ENCODE peak calls at places on chromosomes 16 and 17, in eight cellular contexts. I is heart left ventricle, E is H54, W is IMR-90, F is GM12892, D is GM12891, C is adrenal gland, L is prostate gland. U is an unnamed sample.

GRCh38 chr16:86375370-86375769 is 135.0 kb upstream of the FOXF1 start:
- DNase-seq in I (no peak), C (no peak), W (peak), F (no peak), L (no peak), D (no peak), E (peak), U (no peak)

GRCh38 chr16:88005968-88006367 is 54.7 kb downstream of the BANP start:
- DNase-seq in F (no peak), E (no peak), D (no peak), C (no peak), W (no peak), I (no peak), L (no peak), U (no peak)

GRCh38 chr16:85166281-85166680 is 54.0 kb upstream of the CIBAR2 start:
- DNase-seq in C (no peak), F (no peak), D (no peak), L (no peak), W (peak), I (no peak), E (peak), U (no peak)

GRCh38 chr16:3983081-3983520 is 102.6 kb upstream of the CREBBP start:
- DNase-seq in I (peak), F (peak), W (peak), D (peak), E (peak), C (peak), L (peak), U (peak)

GRCh38 chr17:48310748-48311213 is 119.2 kb downstream of the SKAP1 start:
- DNase-seq in L (no peak), F (no peak), C (no peak), I (no peak), D (no peak), W (no peak), E (no peak), U (no peak)

GRCh38 chr17:20008242-20009051 is 712 bp upstream of the SPECC1 start:
- DNase-seq in L (no peak), F (peak), I (peak), E (peak), W (no peak), C (peak), D (peak), U (peak)

GRCh38 chr16:23505180-23505665 is 5.1 kb downstream of the GGA2 start:
- DNase-seq in I (no peak), C (no peak), W (no peak), D (no peak), F (no peak), L (no peak), E (no peak), U (no peak)

GRCh38 chr17:80347536-80347935 is 67.4 kb upstream of the ENDOV start:
- DNase-seq in L (no peak), E (no peak), I (no peak), F (no peak), D (no peak), C (no peak), W (no peak), U (no peak)

GRCh38 chr16:22317625-22318024 is 20.4 kb downstream of the POLR3E start:
- DNase-seq in I (no peak), F (no peak), W (no peak), C (no peak), E (no peak), L (no peak), D (no peak), U (no peak)

GRCh38 chr17:79081571-79082276 is 7.1 kb downstream of the ENGASE start:
- DNase-seq in F (peak), D (no peak), I (no peak), L (no peak), E (no peak), C (no peak), W (no peak), U (no peak)

GRCh38 chr16:85524630-85525463 is 88.3 kb upstream of the GSE1 start:
- DNase-seq in W (peak), C (no peak), F (no peak), I (no peak), L (no peak), D (no peak), E (no peak), U (no peak)

GRCh38 chr16:70738083-70738977 is 52.5 kb upstream of the MTSS2 start:
- DNase-seq in I (peak), E (peak), D (no peak), F (peak), L (peak), W (peak), C (peak), U (peak)

GRCh38 chr16:80931985-80932720 is 74.5 kb downstream of the CMC2 start:
- DNase-seq in F (peak), C (peak), W (peak), D (peak), L (peak), E (peak), I (peak), U (no peak)

GRCh38 chr17:2684549-2684948 is 27.0 kb downstream of the CLUH start:
- DNase-seq in E (no peak), C (no peak), I (no peak), W (no peak), F (no peak), L (no peak), D (no peak), U (no peak)

GRCh38 chr16:1917056-1917664 is 1.1 kb downstream of the HS3ST6 start:
- DNase-seq in W (no peak), E (no peak), L (no peak), I (no peak), C (no peak), D (no peak), F (no peak), U (no peak)

GRCh38 chr17:42686520-42687137 is 4.3 kb downstream of the CNTNAP1 start:
- DNase-seq in F (no peak), D (no peak), C (no peak), I (no peak), L (no peak), E (no peak), W (no peak), U (no peak)

GRCh38 chr16:78705694-78706093 is 606.2 kb downstream of the WWOX start:
- DNase-seq in C (no peak), L (no peak), D (no peak), E (no peak), I (no peak), W (peak), F (no peak), U (peak)

GRCh38 chr16:50622029-50622428 is 59.1 kb downstream of the SNX20 start:
- DNase-seq in E (no peak), W (no peak), D (no peak), C (no peak), I (no peak), L (no peak), F (no peak), U (no peak)

GRCh38 chr17:31743767-31744166 is 115.3 kb downstream of the COPRS start:
- DNase-seq in D (no peak), C (no peak), I (no peak), F (no peak), W (peak), L (peak), E (no peak), U (no peak)

GRCh38 chr17:2076461-2076984 is 21.6 kb downstream of the HIC1 start:
- DNase-seq in F (no peak), W (peak), I (no peak), D (no peak), L (no peak), E (no peak), C (no peak), U (no peak)

GRCh38 chr17:78641666-78642065 is 64.5 kb upstream of the DNAH17 start:
- DNase-seq in I (no peak), W (no peak), C (no peak), L (no peak), D (no peak), E (no peak), F (no peak), U (no peak)

GRCh38 chr16:73006021-73006420 is 41.9 kb downstream of the ZFHX3 start:
- DNase-seq in F (no peak), L (no peak), W (no peak), E (no peak), D (no peak), C (no peak), I (no peak), U (no peak)

GRCh38 chr17:5703736-5704135 is 119.4 kb upstream of the NLRP1 start:
- DNase-seq in F (no peak), E (no peak), I (no peak), D (no peak), C (no peak), L (no peak), W (no peak), U (no peak)

GRCh38 chr17:5701371-5701770 is 117.1 kb upstream of the NLRP1 start:
- DNase-seq in F (no peak), D (no peak), C (peak), I (no peak), W (no peak), E (no peak), L (no peak), U (no peak)

GRCh38 chr17:5700791-5701190 is 116.5 kb upstream of the NLRP1 start:
- DNase-seq in W (no peak), C (no peak), D (no peak), I (no peak), F (no peak), L (no peak), E (no peak), U (no peak)

GRCh38 chr17:5705081-5705875 is 121.0 kb upstream of the NLRP1 start:
- DNase-seq in I (no peak), F (no peak), W (peak), C (no peak), D (no peak), E (no peak), L (no peak), U (peak)

DNA sequence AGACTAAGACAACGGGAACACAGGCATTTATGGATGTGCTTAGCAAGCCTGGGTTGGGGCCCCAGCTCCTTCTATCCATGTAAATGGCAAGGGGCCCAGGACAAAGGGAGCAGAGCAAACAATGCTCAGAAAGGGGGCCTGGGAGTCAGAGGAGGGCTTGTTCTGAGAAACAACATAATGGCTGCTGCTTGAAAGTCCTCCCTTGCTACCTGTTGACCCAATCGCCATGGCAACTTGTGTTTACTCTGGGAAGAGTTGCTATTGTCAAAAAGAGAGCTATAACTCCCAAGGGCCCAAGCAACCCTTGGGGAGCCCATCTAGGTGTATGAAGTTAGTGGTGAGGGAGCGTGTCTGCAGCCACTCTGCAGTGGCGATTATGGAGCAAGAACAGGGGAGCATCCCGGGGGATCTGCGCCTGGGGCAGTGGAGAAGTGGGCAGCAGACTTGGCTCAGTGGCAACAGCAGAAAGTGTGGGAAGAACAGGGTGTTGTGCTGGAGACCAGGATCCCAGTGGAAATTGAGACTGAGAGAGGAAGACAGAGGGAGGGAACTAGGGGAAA is 118.7 kb upstream of the NLRP1 start:
- DNase-seq in I (no peak), D (no peak), E (no peak), F (no peak), W (no peak), L (no peak), C (no peak), U (no peak)
- TF ChIP-seq POLR2A in I (no peak), D (no peak), E (no peak), F (no peak), W (no peak), L (no peak), C (no peak), U (no peak)

GRCh38 chr17:5198472-5198871 is 6.8 kb upstream of the ZNF594 start:
- DNase-seq in D (no peak), I (no peak), C (no peak), L (no peak), E (no peak), F (no peak), W (no peak), U (no peak)
- TF ChIP-seq POLR2A in D (no peak), I (no peak), C (no peak), L (no peak), E (no peak), F (no peak), W (no peak), U (no peak)

GRCh38 chr16:648786-649589 is at the start of gene WDR90:
- DNase-seq in E (peak), I (peak), F (peak), L (peak), C (peak), D (peak), W (peak), U (peak)
- TF ChIP-seq POLR2A in E (peak), I (no peak), F (peak), L (peak), C (peak), D (peak), W (peak), U (peak)

GRCh38 chr17:44059101-44059892 is 7.2 kb downstream of the LSM12 start:
- DNase-seq in E (no peak), I (no peak), C (no peak), W (no peak), L (no peak), F (no peak), D (no peak), U (no peak)
- TF ChIP-seq POLR2A in E (no peak), I (no peak), C (no peak), W (no peak), L (no peak), F (no peak), D (no peak), U (no peak)

GRCh38 chr17:4949321-4950074 is 1.2 kb upstream of the PFN1 start:
- DNase-seq in W (peak), E (peak), F (no peak), C (peak), L (peak), D (peak), I (peak), U (peak)

GRCh38 chr17:4951486-4951885 is 567 bp downstream of the ENO3 start:
- DNase-seq in C (no peak), I (no peak), D (no peak), L (no peak), W (no peak), F (no peak), E (no peak), U (no peak)

GRCh38 chr17:4948997-4949320 is 629 bp upstream of the PFN1 start:
- DNase-seq in F (peak), L (peak), I (peak), C (peak), W (peak), E (peak), D (peak), U (peak)

GRCh38 chr17:4950075-4950756 is 703 bp upstream of the ENO3 start:
- DNase-seq in D (no peak), W (no peak), E (no peak), F (no peak), L (no peak), C (peak), I (peak), U (peak)

DNA sequence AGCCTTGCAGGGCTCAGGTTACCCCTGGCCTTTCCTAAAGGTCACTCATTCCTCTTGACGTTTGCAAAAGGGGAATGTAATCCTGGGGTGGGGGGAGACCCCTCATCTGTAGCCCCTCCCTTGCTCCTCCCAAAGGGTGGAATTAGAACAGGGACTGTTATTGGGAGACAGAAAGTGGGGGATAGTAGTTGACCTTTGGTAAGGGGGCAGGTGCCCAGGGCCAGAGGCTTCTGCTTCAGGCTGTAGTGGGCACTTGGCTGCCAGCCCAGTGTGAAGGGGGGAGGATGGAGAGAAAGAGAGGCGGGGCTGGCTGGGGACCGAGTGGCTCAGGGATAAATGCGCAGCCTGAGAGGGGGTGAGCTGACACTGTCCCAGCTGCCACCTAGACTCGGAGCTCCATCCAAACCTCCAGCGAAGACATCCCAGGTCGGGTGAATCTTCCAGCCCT is at the start of gene ENO3:
- DNase-seq in E (no peak), C (no peak), D (no peak), W (no peak), L (no peak), I (no peak), F (no peak), U (peak)
- TF ChIP-seq POLR2A in E (no peak), C (no peak), D (no peak), W (no peak), L (no peak), I (no peak), F (no peak), U (no peak)

GRCh38 chr16:75244844-75245758 is 6.3 kb downstream of the BCAR1 start:
- DNase-seq in E (peak), D (no peak), L (peak), F (peak), W (peak), C (peak), I (peak), U (no peak)
- TF ChIP-seq POLR2A in E (peak), D (no peak), L (peak), F (no peak), W (peak), C (peak), I (peak), U (no peak)

GRCh38 chr17:40343126-40344119 is 21.1 kb downstream of the GJD3 start:
- DNase-seq in I (peak), F (no peak), E (no peak), C (peak), W (no peak), D (no peak), L (no peak), U (no peak)

GRCh38 chr17:40346768-40347154 is 17.8 kb downstream of the GJD3 start:
- DNase-seq in E (no peak), W (no peak), D (no peak), F (no peak), C (no peak), I (peak), L (no peak), U (no peak)

GRCh38 chr17:40344321-40345160 is 20.0 kb downstream of the GJD3 start:
- DNase-seq in W (no peak), D (no peak), C (peak), I (no peak), E (no peak), F (no peak), L (no peak), U (no peak)

GRCh38 chr17:40346061-40346767 is 18.3 kb downstream of the GJD3 start:
- DNase-seq in E (no peak), C (no peak), D (no peak), F (no peak), L (no peak), I (peak), W (no peak), U (no peak)

GRCh38 chr17:40345161-40346034 is 19.1 kb downstream of the GJD3 start:
- DNase-seq in D (no peak), C (peak), F (no peak), L (peak), I (peak), W (peak), E (peak), U (peak)
- TF ChIP-seq POLR2A in D (no peak), C (no peak), F (no peak), L (peak), I (no peak), W (peak), E (peak), U (no peak)

DNA sequence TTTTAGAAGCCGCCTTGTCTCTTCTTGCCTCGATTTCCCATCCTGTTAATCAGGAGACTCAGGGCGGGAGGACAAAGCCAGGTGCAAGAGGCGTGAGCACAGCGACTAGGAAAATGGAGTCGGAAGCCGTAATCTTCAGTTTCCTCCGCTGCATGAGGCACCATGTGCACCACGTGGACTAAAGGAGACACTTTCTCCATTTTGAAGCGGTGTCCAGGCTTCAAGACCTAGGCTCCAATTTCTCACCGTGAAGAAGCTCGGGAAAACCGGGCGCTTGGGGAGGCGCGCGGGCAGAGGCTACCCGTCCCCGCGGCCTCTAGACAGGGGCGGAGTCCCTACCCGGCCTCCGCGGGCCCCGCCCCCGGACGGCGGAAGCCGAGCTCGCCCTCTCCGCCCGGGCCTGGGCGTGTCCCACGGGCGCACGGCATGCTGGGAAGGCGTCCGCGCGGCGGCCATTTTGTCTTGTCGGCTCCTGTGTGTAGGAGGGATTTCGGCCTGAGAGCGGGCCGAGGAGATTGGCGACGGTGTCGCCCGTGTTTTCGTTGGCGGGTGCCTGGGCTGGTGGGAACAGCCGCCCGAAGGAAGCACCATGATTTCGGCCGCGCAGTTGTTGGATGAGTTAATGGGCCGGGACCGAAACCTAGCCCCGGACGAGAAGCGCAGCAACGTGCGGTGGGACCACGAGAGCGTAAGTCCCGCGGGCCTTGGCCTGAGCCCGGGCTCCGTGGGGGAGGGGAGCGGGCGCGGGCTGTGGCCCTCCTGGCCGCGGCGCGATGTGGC is at the start of gene LUC7L3:
- DNase-seq in W (peak), D (peak), I (peak), F (peak), L (peak), C (peak), E (peak), U (peak)
- TF ChIP-seq POLR2A in W (peak), D (peak), I (peak), F (peak), L (peak), C (peak), E (peak), U (peak)

U was measured in erythroblast.